ENCODE peak calls at places on chromosomes 3 and 15, in ten cellular contexts. H, V, M, Y, R, J, S, A, T and C are unnamed samples.

GRCh38 chr15:69623521-69624513 is 171.2 kb downstream of the RPLP1 start:
- DNase-seq in H (no peak), V (no peak), M (no peak), Y (no peak), R (no peak), J (no peak), S (no peak), A (no peak), T (no peak), C (no peak)

GRCh38 chr3:105614288-105615030 is 247.8 kb downstream of the ALCAM start:
- DNase-seq in H (no peak), V (no peak), M (no peak), Y (no peak), R (no peak), J (no peak), S (no peak), A (no peak), T (no peak), C (no peak)

GRCh38 chr15:42324308-42324707 is 35.0 kb upstream of the CAPN3 start:
- DNase-seq in H (no peak), V (no peak), M (no peak), Y (no peak), R (no peak), J (no peak), S (no peak), A (no peak), T (no peak), C (no peak)

GRCh38 chr15:41695750-41696436 is 35.7 kb downstream of the MGA start:
- DNase-seq in H (no peak), V (peak), M (peak), Y (peak), R (peak), J (no peak), S (no peak), A (no peak), T (peak), C (peak)

GRCh38 chr15:64349375-64349774 is 6.6 kb downstream of the CSNK1G1 start:
- DNase-seq in H (no peak), V (no peak), M (no peak), Y (no peak), R (no peak), J (no peak), S (no peak), A (no peak), T (no peak), C (no peak)

GRCh38 chr3:153350420-153350819 is 188.4 kb downstream of the RAP2B start:
- DNase-seq in H (no peak), V (no peak), M (no peak), Y (peak), R (no peak), J (no peak), S (no peak), A (no peak), T (no peak), C (no peak)

GRCh38 chr3:63922800-63923199 is 10.6 kb upstream of the SCAANT1 start:
- DNase-seq in H (no peak), V (no peak), M (no peak), Y (no peak), R (no peak), J (no peak), S (no peak), A (no peak), T (no peak), C (no peak)

GRCh38 chr15:69338535-69339213 is 40.0 kb downstream of the PAQR5 start:
- DNase-seq in H (no peak), V (no peak), M (no peak), Y (peak), R (no peak), J (no peak), S (no peak), A (no peak), T (no peak), C (no peak)

GRCh38 chr3:110731148-110731547 is 340.5 kb upstream of the NECTIN3 start:
- DNase-seq in H (no peak), V (no peak), M (no peak), Y (no peak), R (no peak), J (no peak), S (no peak), A (no peak), T (no peak), C (no peak)

GRCh38 chr15:74454764-74455500 is 6.0 kb downstream of the UBL7 start:
- DNase-seq in H (no peak), V (no peak), M (no peak), Y (no peak), R (no peak), J (no peak), S (no peak), A (no peak), T (no peak), C (no peak)

GRCh38 chr15:66803749-66804148 is 101.7 kb downstream of the SMAD6 start:
- DNase-seq in H (no peak), V (no peak), M (no peak), Y (no peak), R (no peak), J (no peak), S (no peak), A (no peak), T (no peak), C (no peak)

GRCh38 chr15:73965730-73966103 is 26.4 kb downstream of the STOML1 start:
- DNase-seq in H (no peak), V (no peak), M (no peak), Y (no peak), R (no peak), J (no peak), S (no peak), A (no peak), T (no peak), C (no peak)

GRCh38 chr3:145776782-145777408 is 384.1 kb downstream of the PLOD2 start:
- DNase-seq in H (no peak), V (no peak), M (no peak), Y (peak), R (peak), J (peak), S (no peak), A (no peak), T (no peak), C (peak)

GRCh38 chr3:141365206-141365605 is 3.1 kb upstream of the ZBTB38 start:
- DNase-seq in H (no peak), V (no peak), M (no peak), Y (no peak), R (no peak), J (no peak), S (no peak), A (no peak), T (no peak), C (no peak)

GRCh38 chr15:68578960-68579935 is at the start of gene CORO2B:
- DNase-seq in H (peak), V (no peak), M (no peak), Y (peak), R (peak), J (peak), S (no peak), A (peak), T (no peak), C (peak)

GRCh38 chr15:101033801-101034200 is 114.6 kb downstream of the LRRK1 start:
- DNase-seq in H (no peak), V (no peak), M (no peak), Y (no peak), R (no peak), J (no peak), S (no peak), A (no peak), T (no peak), C (no peak)

GRCh38 chr15:76973362-76973743 is 21.6 kb upstream of the PSTPIP1 start:
- DNase-seq in H (no peak), V (peak), M (no peak), Y (peak), R (peak), J (peak), S (no peak), A (no peak), T (peak), C (peak)

GRCh38 chr3:190076138-190076537 is 44.6 kb downstream of the P3H2 start:
- DNase-seq in H (no peak), V (no peak), M (no peak), Y (no peak), R (no peak), J (no peak), S (no peak), A (no peak), T (no peak), C (no peak)

GRCh38 chr15:75213768-75214221 is 12.1 kb downstream of the C15orf39 start:
- DNase-seq in H (no peak), V (no peak), M (no peak), Y (no peak), R (no peak), J (no peak), S (no peak), A (no peak), T (no peak), C (no peak)

GRCh38 chr3:24590344-24590880 is 95.8 kb upstream of the THRB start:
- DNase-seq in H (no peak), V (no peak), M (no peak), Y (no peak), R (no peak), J (no peak), S (no peak), A (no peak), T (no peak), C (no peak)